ENCODE peak calls at places on chromosomes 13 and 19, in four cellular contexts. A is right atrium auricular region, L is PC-9, H is tibial nerve. E is an unnamed sample.

GRCh38 chr13:51785592-51786424 is 18.2 kb downstream of the DHRS12 start:
- DNase-seq in A (no peak), L (no peak), H (no peak), E (no peak)

GRCh38 chr13:113129921-113130750 is 7.5 kb downstream of the F10 start:
- DNase-seq in A (no peak), L (no peak), H (no peak), E (peak; percentile 28)

GRCh38 chr13:90416938-90417337 is 930.5 kb upstream of the MIR17HG start:
- DNase-seq in A (no peak), L (no peak), H (no peak), E (no peak)

GRCh38 chr13:67343777-67344176 is 113.6 kb upstream of the PCDH9 start:
- DNase-seq in A (no peak), L (peak; percentile 10), H (no peak), E (no peak)

GRCh38 chr19:4557971-4558941 is 1.2 kb downstream of the SEMA6B start:
- DNase-seq in A (no peak), L (peak; percentile 36), H (no peak), E (no peak)

GRCh38 chr13:88246239-88246638 is 575.1 kb downstream of the SLITRK5 start:
- DNase-seq in A (no peak), L (no peak), H (no peak), E (no peak)

GRCh38 chr13:110266983-110267382 is 40.0 kb downstream of the COL4A1 start:
- DNase-seq in A (peak; percentile 54), L (no peak), H (no peak), E (peak; percentile 42)

GRCh38 chr19:38529610-38530009 is 88.1 kb downstream of the MAP4K1 start:
- DNase-seq in A (no peak), L (no peak), H (no peak), E (no peak)

GRCh38 chr13:38563739-38564138 is 123.1 kb upstream of the FREM2 start:
- DNase-seq in A (no peak), L (no peak), H (no peak), E (no peak)

GRCh38 chr19:662207-662961 is 630 bp downstream of the RNF126 start:
- DNase-seq in A (no peak), L (peak; percentile 52), H (no peak), E (no peak)

GRCh38 chr19:663682-664117 is 686 bp upstream of the RNF126 start:
- DNase-seq in A (no peak), L (no peak), H (no peak), E (no peak)

GRCh38 chr19:661427-662196 is 1.4 kb downstream of the RNF126 start:
- DNase-seq in A (no peak), L (no peak), H (no peak), E (no peak)

GRCh38 chr19:664913-665443 is 2.0 kb upstream of the RNF126 start:
- DNase-seq in A (peak; percentile 85), L (peak; percentile 83), H (peak; percentile 68), E (peak; percentile 89)

GRCh38 chr19:662962-663681 is at the start of gene RNF126:
- DNase-seq in A (peak; percentile 94), L (peak; percentile 87), H (peak; percentile 96), E (peak; percentile 91)
- H3K4me3 ChIP-seq in A (peak within 1 kb of the TSS; percentile 100), L (peak within 1 kb of the TSS; percentile 99), H (peak within 1 kb of the TSS; percentile 77), E (peak within 1 kb of the TSS; percentile 100)

GRCh38 chr19:1875646-1876493 is 9.4 kb downstream of the ABHD17A start:
- DNase-seq in A (peak; percentile 93), L (peak; percentile 78), H (peak; percentile 85), E (peak; percentile 90)

GRCh38 chr19:1874554-1875185 is 10.6 kb downstream of the ABHD17A start:
- DNase-seq in A (no peak), L (no peak), H (no peak), E (no peak)

GRCh38 chr19:1871630-1872029 is 8.3 kb upstream of the KLF16 start:
- DNase-seq in A (no peak), L (no peak), H (no peak), E (no peak)

GRCh38 chr19:1872807-1873523 is 9.6 kb upstream of the KLF16 start:
- DNase-seq in A (no peak), L (no peak), H (no peak), E (no peak)

DNA sequence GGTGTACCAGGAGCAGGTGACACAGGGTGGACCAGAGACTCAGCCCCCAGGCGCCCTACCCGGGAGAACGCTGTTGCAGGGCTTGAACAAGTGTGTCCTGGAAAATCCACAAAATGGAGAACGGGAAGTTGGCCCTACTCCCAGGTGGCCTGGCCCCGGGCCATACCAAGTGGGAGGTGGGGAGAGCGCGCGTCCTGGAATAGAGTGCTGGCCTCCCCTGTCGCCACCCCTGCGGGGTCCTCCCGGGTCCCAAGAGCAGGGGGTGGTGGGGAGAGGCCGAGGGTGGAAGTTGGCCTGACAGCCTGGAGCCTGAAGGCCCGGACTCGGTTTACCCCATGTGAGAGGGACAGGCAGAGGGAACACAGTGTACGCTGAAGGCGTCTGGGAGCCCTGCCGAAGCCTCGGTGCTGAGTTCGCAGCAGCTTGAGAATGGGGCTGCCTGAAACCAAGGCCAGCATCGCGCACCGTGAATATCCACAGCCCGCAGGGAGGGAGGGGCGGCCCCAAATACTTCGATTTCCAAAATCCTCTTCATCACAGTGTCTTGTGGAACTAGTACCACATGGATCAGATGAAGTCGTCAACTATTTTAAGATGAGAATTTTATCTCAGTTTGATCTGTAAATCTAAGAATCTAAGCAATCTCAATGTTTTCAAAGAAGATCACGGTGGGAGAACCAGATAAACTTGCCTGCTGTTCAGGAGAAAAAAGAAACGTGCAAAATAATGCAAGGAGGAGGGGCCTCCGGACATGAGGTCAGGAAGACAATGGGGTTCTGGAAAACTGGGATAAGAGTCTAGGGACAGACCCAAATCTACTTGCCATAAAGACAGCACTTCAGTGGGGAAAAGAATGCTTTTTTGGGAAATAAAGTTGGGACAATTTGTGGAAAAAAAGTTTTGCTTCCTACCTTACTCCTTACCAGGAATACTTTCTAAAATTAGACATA is 10.4 kb upstream of the KLF16 start:
- DNase-seq in A (no peak), L (no peak), H (no peak), E (no peak)
- H3K4me3 ChIP-seq in A (peak overlapping the region; percentile 32), L (peak overlapping the region; percentile 77), H (no peak overlapping the region), E (peak overlapping the region; percentile 96)

DNA sequence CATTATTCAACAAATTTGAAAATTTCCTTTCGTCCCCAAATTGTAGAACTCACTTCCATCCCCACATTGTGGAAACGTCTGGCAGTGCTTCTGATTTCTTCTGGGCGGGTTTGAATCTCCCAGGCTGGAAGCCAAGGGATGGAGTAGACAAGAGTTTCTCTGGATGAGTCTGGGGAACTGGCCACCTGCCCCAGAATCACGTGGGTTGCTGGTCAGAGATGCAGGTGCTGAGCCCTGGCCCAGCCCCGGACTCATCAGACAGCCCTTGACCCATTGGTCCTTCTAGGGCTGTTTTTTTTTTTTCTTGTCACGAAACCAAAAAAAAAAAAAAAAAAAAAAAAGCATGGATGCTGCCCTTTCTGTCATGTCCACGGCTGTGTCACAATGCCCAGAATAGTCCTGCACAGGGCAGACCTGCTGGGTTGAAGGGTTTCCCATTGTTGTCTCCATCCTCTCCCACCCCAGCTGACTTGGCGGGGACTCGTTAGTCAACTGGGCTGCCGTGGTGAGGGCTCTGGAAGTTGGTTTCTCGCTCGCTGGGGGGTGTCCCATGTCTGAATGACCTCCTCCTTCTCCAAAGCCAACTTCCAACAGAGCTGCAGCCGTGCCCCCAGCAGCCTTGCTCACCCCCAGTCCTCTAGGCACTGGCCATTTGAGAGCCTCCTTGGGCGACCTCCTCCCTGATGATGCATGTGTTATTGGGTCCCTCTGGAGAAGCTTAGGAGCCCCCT is 12.8 kb downstream of the CHST8 start:
- DNase-seq in A (no peak), L (no peak), H (no peak), E (no peak)
- H3K4me3 ChIP-seq in A (no peak overlapping the region), L (no peak overlapping the region), H (no peak overlapping the region), E (no peak overlapping the region)

GRCh38 chr13:33797622-33798021 is 20.3 kb upstream of the RFC3 start:
- DNase-seq in A (no peak), L (no peak), H (no peak), E (no peak)
- H3K4me3 ChIP-seq in A (peak overlapping the region; percentile 20), L (no peak overlapping the region), H (no peak overlapping the region), E (peak overlapping the region; percentile 3)

GRCh38 chr13:74388626-74389025 is 254.4 kb upstream of the KLF12 start:
- DNase-seq in A (no peak), L (no peak), H (no peak), E (no peak)
- H3K4me3 ChIP-seq in A (no peak overlapping the region), L (no peak overlapping the region), H (no peak overlapping the region), E (no peak overlapping the region)

DNA sequence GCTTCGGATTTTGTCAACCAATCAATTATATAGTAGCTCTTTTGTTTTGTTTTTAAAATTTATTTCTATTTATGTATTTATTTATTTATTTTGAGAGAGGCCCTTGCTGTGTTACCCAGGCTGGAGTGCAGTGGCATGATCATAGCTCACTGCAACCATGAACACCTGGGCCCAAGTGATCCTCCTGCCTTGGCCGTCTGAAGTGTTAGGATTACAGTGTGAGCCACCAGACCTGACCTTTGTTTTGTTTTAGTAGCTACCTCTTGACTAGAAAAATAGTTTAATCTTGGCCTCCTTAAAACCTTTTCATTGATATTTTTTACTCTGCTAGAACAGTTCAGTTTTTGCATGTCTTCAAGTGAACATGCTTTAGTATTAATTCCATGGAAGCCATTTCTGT is 15.1 kb downstream of the GARRE1 start:
- DNase-seq in A (no peak), L (no peak), H (no peak), E (no peak)
- H3K4me3 ChIP-seq in A (no peak overlapping the region), L (no peak overlapping the region), H (no peak overlapping the region), E (no peak overlapping the region)

GRCh38 chr19:51715850-51716249 is 7.9 kb downstream of the HAS1 start:
- DNase-seq in A (no peak), L (no peak), H (no peak), E (no peak)

GRCh38 chr19:51721905-51722304 is 1.9 kb downstream of the HAS1 start:
- DNase-seq in A (no peak), L (no peak), H (no peak), E (no peak)

GRCh38 chr19:51716925-51717324 is 6.9 kb downstream of the HAS1 start:
- DNase-seq in A (no peak), L (no peak), H (no peak), E (no peak)

GRCh38 chr19:51722492-51722891 is 1.3 kb downstream of the HAS1 start:
- DNase-seq in A (no peak), L (no peak), H (no peak), E (no peak)

DNA sequence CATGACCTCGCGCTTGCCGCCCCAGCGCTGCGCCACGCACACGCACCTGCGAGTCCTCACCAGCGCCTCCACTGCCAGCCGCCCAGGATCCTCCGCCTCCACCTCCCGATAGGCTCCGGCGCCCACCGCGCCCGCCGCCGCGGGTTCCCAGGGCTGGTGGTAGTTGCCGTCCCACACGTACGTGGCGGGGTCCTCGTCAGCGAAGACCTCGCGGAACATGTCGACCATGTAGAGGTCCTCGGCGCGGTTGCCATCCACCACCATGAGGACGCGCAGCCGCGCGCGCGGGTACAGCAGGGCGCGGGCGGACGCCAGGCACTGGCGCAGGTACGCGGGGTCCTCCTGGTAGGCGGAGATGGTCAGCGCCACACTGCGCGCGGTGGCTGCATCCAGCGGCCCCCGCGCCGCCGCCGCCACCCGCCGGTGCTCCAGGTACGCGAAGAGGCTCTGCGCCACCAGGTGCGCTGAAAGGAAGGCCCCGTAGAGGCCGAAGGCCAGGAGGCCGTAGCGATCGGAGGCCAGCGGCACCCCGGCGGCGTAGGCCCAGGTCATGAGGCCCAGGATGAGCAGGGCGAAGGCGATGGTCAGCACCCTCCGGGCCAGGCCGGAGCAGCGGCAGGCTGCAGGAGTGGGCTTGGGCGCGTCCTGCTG is 4.4 kb downstream of the HAS1 start:
- DNase-seq in A (no peak), L (no peak), H (no peak), E (no peak)
- H3K4me3 ChIP-seq in A (peak overlapping the region; percentile 36), L (no peak overlapping the region), H (no peak overlapping the region), E (no peak overlapping the region)

DNA sequence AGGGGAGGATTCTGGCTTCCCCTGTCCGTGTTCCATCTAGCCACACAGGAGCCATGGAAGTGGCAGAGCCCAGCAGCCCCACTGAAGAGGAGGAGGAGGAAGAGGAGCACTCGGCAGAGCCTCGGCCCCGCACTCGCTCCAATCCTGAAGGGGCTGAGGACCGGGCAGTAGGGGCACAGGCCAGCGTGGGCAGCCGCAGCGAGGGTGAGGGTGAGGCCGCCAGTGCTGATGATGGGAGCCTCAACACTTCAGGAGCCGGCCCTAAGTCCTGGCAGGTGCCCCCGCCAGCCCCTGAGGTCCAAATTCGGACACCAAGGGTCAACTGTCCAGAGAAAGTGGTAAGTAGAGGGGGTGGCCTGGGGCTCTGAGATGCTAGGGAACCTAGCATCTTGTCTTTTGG is 1.5 kb downstream of the BABAM1 start:
- DNase-seq in A (no peak), L (no peak), H (no peak), E (no peak)
- H3K4me3 ChIP-seq in A (no peak overlapping the region), L (peak overlapping the region; percentile 86), H (no peak overlapping the region), E (no peak overlapping the region)

E was measured in SJSA1.